ENCODE peak calls at places on chromosome 19, in four cellular contexts. One of them, this sample, is unnamed.

GRCh38 chr19:39199025-39199424 is 2.3 kb downstream of the NCCRP1 start:
- DNase-seq in uterus: peak; percentile 36
- DNase-seq in effector memory CD4-positive, alpha-beta T cell: no peak
- DNase-seq in heart right ventricle: no peak
- DNase-seq in this sample: peak; percentile 18

GRCh38 chr19:14407889-14408640 is 11.1 kb downstream of the DDX39A start:
- DNase-seq in uterus: no peak
- DNase-seq in effector memory CD4-positive, alpha-beta T cell: no peak
- DNase-seq in heart right ventricle: no peak
- DNase-seq in this sample: no peak

GRCh38 chr19:896434-896833 is 3.1 kb downstream of the RNU6-9 start:
- DNase-seq in uterus: no peak
- DNase-seq in effector memory CD4-positive, alpha-beta T cell: no peak
- DNase-seq in heart right ventricle: no peak
- DNase-seq in this sample: no peak

GRCh38 chr19:18597809-18598660 is 8.6 kb downstream of the CRLF1 start:
- DNase-seq in uterus: no peak
- DNase-seq in effector memory CD4-positive, alpha-beta T cell: no peak
- DNase-seq in heart right ventricle: no peak
- DNase-seq in this sample: no peak

GRCh38 chr19:50548191-50549058 is 19.8 kb downstream of the LRRC4B start:
- DNase-seq in uterus: no peak
- DNase-seq in effector memory CD4-positive, alpha-beta T cell: no peak
- DNase-seq in heart right ventricle: no peak
- DNase-seq in this sample: no peak

GRCh38 chr19:46365561-46365960 is 18.7 kb downstream of the PPP5C start:
- DNase-seq in uterus: no peak
- DNase-seq in effector memory CD4-positive, alpha-beta T cell: no peak
- DNase-seq in heart right ventricle: no peak
- DNase-seq in this sample: no peak

GRCh38 chr19:51724543-51724942 is 752 bp upstream of the HAS1 start:
- DNase-seq in uterus: no peak
- DNase-seq in effector memory CD4-positive, alpha-beta T cell: no peak
- DNase-seq in heart right ventricle: no peak
- DNase-seq in this sample: no peak

GRCh38 chr19:29303707-29304090 is 90.7 kb upstream of the UQCRFS1 start:
- DNase-seq in uterus: no peak
- DNase-seq in effector memory CD4-positive, alpha-beta T cell: no peak
- DNase-seq in heart right ventricle: no peak
- DNase-seq in this sample: no peak

GRCh38 chr19:14434157-14434501 is 1.0 kb downstream of the PKN1 start:
- DNase-seq in uterus: peak; percentile 36
- DNase-seq in effector memory CD4-positive, alpha-beta T cell: no peak
- DNase-seq in heart right ventricle: no peak
- DNase-seq in this sample: peak; percentile 11

GRCh38 chr19:343941-344624 is 513 bp downstream of the MIER2 start:
- DNase-seq in uterus: no peak
- DNase-seq in effector memory CD4-positive, alpha-beta T cell: no peak
- DNase-seq in heart right ventricle: no peak
- DNase-seq in this sample: peak; percentile 27

DNA sequence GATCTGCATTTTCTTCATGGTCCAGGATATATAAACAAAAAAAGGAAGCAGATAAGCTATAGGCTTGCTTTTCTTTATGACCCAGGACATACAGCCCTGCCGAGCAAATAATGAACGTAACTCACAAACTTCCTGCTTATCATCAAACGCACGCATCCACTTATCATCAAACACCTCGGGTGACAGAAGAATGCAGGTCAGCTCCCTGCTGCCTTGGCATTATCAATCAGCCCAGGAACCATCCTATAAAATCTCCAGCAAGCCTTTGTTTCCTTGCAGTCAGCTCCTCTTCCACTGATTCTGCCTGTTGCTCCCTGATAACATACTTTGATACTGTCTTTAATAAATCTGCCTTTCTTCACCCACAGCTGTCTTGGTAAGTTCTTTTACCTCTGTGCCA is 5.3 kb upstream of the ZNF583 start:
- DNase-seq in uterus: no peak
- DNase-seq in effector memory CD4-positive, alpha-beta T cell: no peak
- DNase-seq in heart right ventricle: no peak
- DNase-seq in this sample: no peak
- H3K9me3 ChIP-seq in uterus: no peaks in the 10 kb centered on the region
- H3K9me3 ChIP-seq in effector memory CD4-positive, alpha-beta T cell: peaks cover 23% of the 10 kb centered on the region
- H3K9me3 ChIP-seq in heart right ventricle: peaks cover 34% of the 10 kb centered on the region
- H3K9me3 ChIP-seq in this sample: peaks cover 2% of the 10 kb centered on the region

GRCh38 chr19:9342610-9343304 is 18.8 kb downstream of the ZNF559 start:
- DNase-seq in uterus: no peak
- DNase-seq in effector memory CD4-positive, alpha-beta T cell: no peak
- DNase-seq in heart right ventricle: no peak
- DNase-seq in this sample: no peak
- H3K9me3 ChIP-seq in uterus: peaks cover 5% of the 10 kb centered on the region
- H3K9me3 ChIP-seq in effector memory CD4-positive, alpha-beta T cell: peaks cover 79% of the 10 kb centered on the region
- H3K9me3 ChIP-seq in heart right ventricle: peaks cover 100% of the 10 kb centered on the region
- H3K9me3 ChIP-seq in this sample: peaks cover 35% of the 10 kb centered on the region

GRCh38 chr19:21934593-21934992 is 76.2 kb downstream of the ZNF208 start:
- DNase-seq in uterus: no peak
- DNase-seq in effector memory CD4-positive, alpha-beta T cell: no peak
- DNase-seq in heart right ventricle: no peak
- DNase-seq in this sample: no peak
- H3K9me3 ChIP-seq in uterus: no peaks in the 10 kb centered on the region
- H3K9me3 ChIP-seq in effector memory CD4-positive, alpha-beta T cell: no peaks in the 10 kb centered on the region
- H3K9me3 ChIP-seq in heart right ventricle: peaks cover 19% of the 10 kb centered on the region
- H3K9me3 ChIP-seq in this sample: no peaks in the 10 kb centered on the region

GRCh38 chr19:6849876-6850275 is 37.5 kb upstream of the ADGRE1 start:
- DNase-seq in uterus: no peak
- DNase-seq in effector memory CD4-positive, alpha-beta T cell: no peak
- DNase-seq in heart right ventricle: no peak
- DNase-seq in this sample: peak; percentile 19
- H3K9me3 ChIP-seq in uterus: no peaks in the 10 kb centered on the region
- H3K9me3 ChIP-seq in effector memory CD4-positive, alpha-beta T cell: no peaks in the 10 kb centered on the region
- H3K9me3 ChIP-seq in heart right ventricle: no peaks in the 10 kb centered on the region
- H3K9me3 ChIP-seq in this sample: no peaks in the 10 kb centered on the region

GRCh38 chr19:19884583-19884982 is 16.2 kb upstream of the ZNF93 start:
- DNase-seq in uterus: no peak
- DNase-seq in effector memory CD4-positive, alpha-beta T cell: no peak
- DNase-seq in heart right ventricle: no peak
- DNase-seq in this sample: no peak
- H3K9me3 ChIP-seq in uterus: no peaks in the 10 kb centered on the region
- H3K9me3 ChIP-seq in effector memory CD4-positive, alpha-beta T cell: peaks cover 4% of the 10 kb centered on the region
- H3K9me3 ChIP-seq in heart right ventricle: peaks cover 34% of the 10 kb centered on the region
- H3K9me3 ChIP-seq in this sample: peaks cover 2% of the 10 kb centered on the region

DNA sequence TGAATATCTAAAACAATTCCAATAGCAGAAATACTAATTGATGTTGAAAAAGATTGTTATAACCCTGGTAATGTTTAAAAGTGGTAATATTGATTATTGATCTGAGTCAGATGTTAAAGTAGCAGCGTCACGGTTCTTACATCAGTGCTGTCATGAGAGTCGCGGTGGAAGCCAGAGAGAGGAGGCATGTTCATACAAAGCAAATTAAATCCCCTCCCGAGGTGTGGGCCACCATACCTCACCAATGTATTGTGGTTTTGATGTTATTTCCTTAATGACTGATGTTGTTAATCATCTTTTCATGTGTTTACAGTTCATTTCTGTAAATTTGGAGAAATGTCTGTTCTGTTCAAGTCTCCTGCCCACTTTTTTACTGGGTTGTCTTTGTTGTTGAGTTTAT is 11.2 kb downstream of the ZNF317 start:
- DNase-seq in uterus: no peak
- DNase-seq in effector memory CD4-positive, alpha-beta T cell: no peak
- DNase-seq in heart right ventricle: no peak
- DNase-seq in this sample: no peak
- H3K9me3 ChIP-seq in uterus: no peaks in the 10 kb centered on the region
- H3K9me3 ChIP-seq in effector memory CD4-positive, alpha-beta T cell: peaks cover 4% of the 10 kb centered on the region
- H3K9me3 ChIP-seq in heart right ventricle: peaks cover 45% of the 10 kb centered on the region
- H3K9me3 ChIP-seq in this sample: no peaks in the 10 kb centered on the region

GRCh38 chr19:40395956-40396355 is 6.0 kb upstream of the HIPK4 start:
- DNase-seq in uterus: no peak
- DNase-seq in effector memory CD4-positive, alpha-beta T cell: no peak
- DNase-seq in heart right ventricle: no peak
- DNase-seq in this sample: no peak

GRCh38 chr19:40398417-40399056 is 8.6 kb upstream of the HIPK4 start:
- DNase-seq in uterus: peak; percentile 45
- DNase-seq in effector memory CD4-positive, alpha-beta T cell: peak; percentile 43
- DNase-seq in heart right ventricle: no peak
- DNase-seq in this sample: peak; percentile 25

GRCh38 chr19:40397568-40397906 is 7.6 kb upstream of the HIPK4 start:
- DNase-seq in uterus: no peak
- DNase-seq in effector memory CD4-positive, alpha-beta T cell: no peak
- DNase-seq in heart right ventricle: no peak
- DNase-seq in this sample: no peak

GRCh38 chr19:40394816-40395210 is 4.8 kb upstream of the HIPK4 start:
- DNase-seq in uterus: no peak
- DNase-seq in effector memory CD4-positive, alpha-beta T cell: no peak
- DNase-seq in heart right ventricle: no peak
- DNase-seq in this sample: no peak

DNA sequence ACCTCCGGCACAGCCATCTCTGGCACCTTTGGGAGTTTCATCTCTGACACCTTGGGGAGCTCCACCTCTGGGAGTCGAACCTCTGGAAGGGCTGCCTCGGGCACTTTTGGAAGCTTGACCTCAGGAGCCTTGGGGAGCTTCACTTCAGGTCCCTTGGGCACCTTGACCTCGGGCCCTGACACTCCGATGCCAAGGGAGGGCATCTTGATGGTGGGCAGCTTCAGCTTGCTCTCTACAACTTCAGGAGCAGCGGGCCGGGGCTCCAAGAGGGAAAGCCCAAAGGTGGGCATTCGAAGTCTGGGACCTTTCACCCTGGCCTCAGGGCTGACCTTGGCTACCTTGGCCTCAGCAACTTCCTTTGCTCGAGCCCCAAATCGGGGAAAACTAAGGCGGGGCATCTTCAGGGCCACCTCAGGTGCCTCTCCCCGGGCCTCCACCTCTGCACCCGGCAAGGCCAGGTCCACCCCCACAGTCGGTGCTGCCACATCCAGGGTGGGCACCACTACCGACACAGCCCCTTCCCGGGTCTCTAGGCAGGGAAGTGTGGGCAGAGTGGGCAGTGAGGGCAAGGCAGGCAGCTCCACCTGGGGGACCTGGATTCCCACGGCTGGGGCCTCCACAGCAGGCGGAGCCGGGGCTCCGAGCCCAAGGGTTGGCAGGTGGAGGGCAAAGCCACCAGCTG is 7.0 kb upstream of the HIPK4 start:
- DNase-seq in uterus: no peak
- DNase-seq in effector memory CD4-positive, alpha-beta T cell: no peak
- DNase-seq in heart right ventricle: no peak
- DNase-seq in this sample: no peak
- H3K9me3 ChIP-seq in uterus: no peaks in the 10 kb centered on the region
- H3K9me3 ChIP-seq in effector memory CD4-positive, alpha-beta T cell: no peaks in the 10 kb centered on the region
- H3K9me3 ChIP-seq in heart right ventricle: no peaks in the 10 kb centered on the region
- H3K9me3 ChIP-seq in this sample: no peaks in the 10 kb centered on the region

DNA sequence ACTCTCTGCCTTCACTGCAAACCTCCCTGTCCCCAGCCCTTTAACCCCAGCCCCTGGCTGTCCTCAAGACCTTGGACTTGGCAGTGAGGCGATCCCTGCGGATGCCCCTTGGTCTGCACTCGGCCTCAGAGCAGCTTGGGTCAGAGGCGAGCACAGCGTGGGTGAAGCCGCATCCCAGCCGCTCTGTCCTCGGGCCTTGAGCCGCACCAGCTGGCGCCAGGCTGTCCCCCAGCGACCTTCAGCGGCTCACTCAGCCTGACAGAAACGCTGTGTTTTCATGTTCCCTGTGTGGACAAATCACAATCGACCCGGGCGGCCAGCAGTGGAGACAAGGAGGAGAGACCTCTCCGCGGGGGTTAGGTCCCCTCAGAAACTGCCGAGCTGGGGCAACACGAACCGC is 52.0 kb downstream of the GNG7 start:
- DNase-seq in uterus: no peak
- DNase-seq in effector memory CD4-positive, alpha-beta T cell: no peak
- DNase-seq in heart right ventricle: no peak
- DNase-seq in this sample: no peak
- H3K9me3 ChIP-seq in uterus: no peaks in the 10 kb centered on the region
- H3K9me3 ChIP-seq in effector memory CD4-positive, alpha-beta T cell: no peaks in the 10 kb centered on the region
- H3K9me3 ChIP-seq in heart right ventricle: no peaks in the 10 kb centered on the region
- H3K9me3 ChIP-seq in this sample: no peaks in the 10 kb centered on the region

GRCh38 chr19:54532528-54532927 is 29.9 kb downstream of the LAIR2 start:
- DNase-seq in uterus: no peak
- DNase-seq in effector memory CD4-positive, alpha-beta T cell: no peak
- DNase-seq in heart right ventricle: no peak
- DNase-seq in this sample: no peak
- H3K9me3 ChIP-seq in uterus: no peaks in the 10 kb centered on the region
- H3K9me3 ChIP-seq in effector memory CD4-positive, alpha-beta T cell: no peaks in the 10 kb centered on the region
- H3K9me3 ChIP-seq in heart right ventricle: no peaks in the 10 kb centered on the region
- H3K9me3 ChIP-seq in this sample: no peaks in the 10 kb centered on the region

GRCh38 chr19:8065489-8066261 is 13.1 kb downstream of the CCL25 start:
- DNase-seq in uterus: no peak
- DNase-seq in effector memory CD4-positive, alpha-beta T cell: no peak
- DNase-seq in heart right ventricle: no peak
- DNase-seq in this sample: no peak
- H3K9me3 ChIP-seq in uterus: no peaks in the 10 kb centered on the region
- H3K9me3 ChIP-seq in effector memory CD4-positive, alpha-beta T cell: peaks cover 11% of the 10 kb centered on the region
- H3K9me3 ChIP-seq in heart right ventricle: peaks cover 20% of the 10 kb centered on the region
- H3K9me3 ChIP-seq in this sample: no peaks in the 10 kb centered on the region

This sample was measured in endothelial cell of umbilical vein.